ENCODE peak calls at places on chromosome 12, in seven cellular contexts. One of them, this sample, is unnamed.

GRCh38 chr12:106753526-106753925 is 21.0 kb upstream of the RIC8B start:
- DNase-seq in T-helper 22 cell: peak; percentile 5
- DNase-seq in uterus: no peak
- DNase-seq in left ventricle myocardium inferior: no peak
- DNase-seq in CMK: no peak
- DNase-seq in stimulated activated CD4-positive, alpha-beta T cell treated with anti-CD3 and anti-CD28 coated beads, Interleukin-15, amount 100 ng/mL, for 48 hours: peak; percentile 63
- DNase-seq in left cardiac atrium: no peak
- DNase-seq in this sample: no peak

GRCh38 chr12:87227157-87227556 is 802.0 kb downstream of the C12orf50 start:
- DNase-seq in T-helper 22 cell: no peak
- DNase-seq in uterus: no peak
- DNase-seq in left ventricle myocardium inferior: no peak
- DNase-seq in CMK: no peak
- DNase-seq in stimulated activated CD4-positive, alpha-beta T cell treated with anti-CD3 and anti-CD28 coated beads, Interleukin-15, amount 100 ng/mL, for 48 hours: no peak
- DNase-seq in left cardiac atrium: no peak
- DNase-seq in this sample: no peak

GRCh38 chr12:20646239-20646827 is 48.8 kb upstream of the SLCO1C1 start:
- DNase-seq in T-helper 22 cell: no peak
- DNase-seq in uterus: no peak
- DNase-seq in left ventricle myocardium inferior: no peak
- DNase-seq in CMK: no peak
- DNase-seq in stimulated activated CD4-positive, alpha-beta T cell treated with anti-CD3 and anti-CD28 coated beads, Interleukin-15, amount 100 ng/mL, for 48 hours: no peak
- DNase-seq in left cardiac atrium: no peak
- DNase-seq in this sample: no peak

GRCh38 chr12:106861984-106862894 is 87.8 kb downstream of the RIC8B start:
- DNase-seq in T-helper 22 cell: no peak
- DNase-seq in uterus: no peak
- DNase-seq in left ventricle myocardium inferior: no peak
- DNase-seq in CMK: no peak
- DNase-seq in stimulated activated CD4-positive, alpha-beta T cell treated with anti-CD3 and anti-CD28 coated beads, Interleukin-15, amount 100 ng/mL, for 48 hours: no peak
- DNase-seq in left cardiac atrium: no peak
- DNase-seq in this sample: no peak

GRCh38 chr12:114955414-114956014 is 271.5 kb upstream of the TBX3 start:
- DNase-seq in T-helper 22 cell: no peak
- DNase-seq in uterus: no peak
- DNase-seq in left ventricle myocardium inferior: no peak
- DNase-seq in CMK: no peak
- DNase-seq in stimulated activated CD4-positive, alpha-beta T cell treated with anti-CD3 and anti-CD28 coated beads, Interleukin-15, amount 100 ng/mL, for 48 hours: no peak
- DNase-seq in left cardiac atrium: no peak
- DNase-seq in this sample: no peak

GRCh38 chr12:53193040-53193439 is 12.3 kb upstream of the CSAD start:
- DNase-seq in T-helper 22 cell: no peak
- DNase-seq in uterus: no peak
- DNase-seq in left ventricle myocardium inferior: no peak
- DNase-seq in CMK: no peak
- DNase-seq in stimulated activated CD4-positive, alpha-beta T cell treated with anti-CD3 and anti-CD28 coated beads, Interleukin-15, amount 100 ng/mL, for 48 hours: no peak
- DNase-seq in left cardiac atrium: no peak
- DNase-seq in this sample: no peak

GRCh38 chr12:27015730-27016076 is 1.5 kb upstream of the TM7SF3 start:
- DNase-seq in T-helper 22 cell: no peak
- DNase-seq in uterus: no peak
- DNase-seq in left ventricle myocardium inferior: no peak
- DNase-seq in CMK: no peak
- DNase-seq in stimulated activated CD4-positive, alpha-beta T cell treated with anti-CD3 and anti-CD28 coated beads, Interleukin-15, amount 100 ng/mL, for 48 hours: no peak
- DNase-seq in left cardiac atrium: no peak
- DNase-seq in this sample: no peak

GRCh38 chr12:52926596-52927241 is 21.8 kb upstream of the KRT8 start:
- DNase-seq in T-helper 22 cell: no peak
- DNase-seq in uterus: no peak
- DNase-seq in left ventricle myocardium inferior: no peak
- DNase-seq in CMK: no peak
- DNase-seq in stimulated activated CD4-positive, alpha-beta T cell treated with anti-CD3 and anti-CD28 coated beads, Interleukin-15, amount 100 ng/mL, for 48 hours: no peak
- DNase-seq in left cardiac atrium: no peak
- DNase-seq in this sample: no peak

GRCh38 chr12:31362115-31362758 is 36.3 kb upstream of the SINHCAF start:
- DNase-seq in T-helper 22 cell: no peak
- DNase-seq in uterus: no peak
- DNase-seq in left ventricle myocardium inferior: no peak
- DNase-seq in CMK: peak; percentile 18
- DNase-seq in stimulated activated CD4-positive, alpha-beta T cell treated with anti-CD3 and anti-CD28 coated beads, Interleukin-15, amount 100 ng/mL, for 48 hours: no peak
- DNase-seq in left cardiac atrium: no peak
- DNase-seq in this sample: no peak

GRCh38 chr12:131911251-131911650 is 16.8 kb downstream of the ULK1 start:
- DNase-seq in T-helper 22 cell: no peak
- DNase-seq in uterus: no peak
- DNase-seq in left ventricle myocardium inferior: no peak
- DNase-seq in CMK: no peak
- DNase-seq in stimulated activated CD4-positive, alpha-beta T cell treated with anti-CD3 and anti-CD28 coated beads, Interleukin-15, amount 100 ng/mL, for 48 hours: no peak
- DNase-seq in left cardiac atrium: no peak
- DNase-seq in this sample: no peak

GRCh38 chr12:111589601-111590000 is 9.5 kb downstream of the ATXN2 start:
- DNase-seq in T-helper 22 cell: no peak
- DNase-seq in uterus: no peak
- DNase-seq in left ventricle myocardium inferior: no peak
- DNase-seq in CMK: no peak
- DNase-seq in stimulated activated CD4-positive, alpha-beta T cell treated with anti-CD3 and anti-CD28 coated beads, Interleukin-15, amount 100 ng/mL, for 48 hours: no peak
- DNase-seq in left cardiac atrium: no peak
- DNase-seq in this sample: peak; percentile 28

GRCh38 chr12:5138845-5139244 is 95.2 kb downstream of the KCNA5 start:
- DNase-seq in T-helper 22 cell: no peak
- DNase-seq in uterus: no peak
- DNase-seq in left ventricle myocardium inferior: no peak
- DNase-seq in CMK: no peak
- DNase-seq in stimulated activated CD4-positive, alpha-beta T cell treated with anti-CD3 and anti-CD28 coated beads, Interleukin-15, amount 100 ng/mL, for 48 hours: no peak
- DNase-seq in left cardiac atrium: no peak
- DNase-seq in this sample: no peak

GRCh38 chr12:46217686-46218508 is 50.9 kb downstream of the SLC38A1 start:
- DNase-seq in T-helper 22 cell: peak; percentile 44
- DNase-seq in uterus: no peak
- DNase-seq in left ventricle myocardium inferior: no peak
- DNase-seq in CMK: no peak
- DNase-seq in stimulated activated CD4-positive, alpha-beta T cell treated with anti-CD3 and anti-CD28 coated beads, Interleukin-15, amount 100 ng/mL, for 48 hours: no peak
- DNase-seq in left cardiac atrium: no peak
- DNase-seq in this sample: no peak

GRCh38 chr12:4802841-4803240 is 82.6 kb downstream of the GALNT8 start:
- DNase-seq in T-helper 22 cell: no peak
- DNase-seq in uterus: no peak
- DNase-seq in left ventricle myocardium inferior: no peak
- DNase-seq in CMK: no peak
- DNase-seq in stimulated activated CD4-positive, alpha-beta T cell treated with anti-CD3 and anti-CD28 coated beads, Interleukin-15, amount 100 ng/mL, for 48 hours: no peak
- DNase-seq in left cardiac atrium: no peak
- DNase-seq in this sample: no peak

GRCh38 chr12:105444809-105445102 is 114.3 kb downstream of the C12orf75 start:
- DNase-seq in T-helper 22 cell: no peak
- DNase-seq in uterus: no peak
- DNase-seq in left ventricle myocardium inferior: no peak
- DNase-seq in CMK: no peak
- DNase-seq in stimulated activated CD4-positive, alpha-beta T cell treated with anti-CD3 and anti-CD28 coated beads, Interleukin-15, amount 100 ng/mL, for 48 hours: no peak
- DNase-seq in left cardiac atrium: no peak
- DNase-seq in this sample: no peak

GRCh38 chr12:95060951-95061350 is 12.5 kb downstream of the NR2C1 start:
- DNase-seq in T-helper 22 cell: no peak
- DNase-seq in uterus: no peak
- DNase-seq in left ventricle myocardium inferior: no peak
- DNase-seq in CMK: no peak
- DNase-seq in stimulated activated CD4-positive, alpha-beta T cell treated with anti-CD3 and anti-CD28 coated beads, Interleukin-15, amount 100 ng/mL, for 48 hours: no peak
- DNase-seq in left cardiac atrium: no peak
- DNase-seq in this sample: no peak

GRCh38 chr12:114163766-114164165 is 197.6 kb upstream of the RBM19 start:
- DNase-seq in T-helper 22 cell: no peak
- DNase-seq in uterus: no peak
- DNase-seq in left ventricle myocardium inferior: no peak
- DNase-seq in CMK: no peak
- DNase-seq in stimulated activated CD4-positive, alpha-beta T cell treated with anti-CD3 and anti-CD28 coated beads, Interleukin-15, amount 100 ng/mL, for 48 hours: no peak
- DNase-seq in left cardiac atrium: no peak
- DNase-seq in this sample: no peak

GRCh38 chr12:45299132-45299692 is 83.3 kb downstream of the ANO6 start:
- DNase-seq in T-helper 22 cell: no peak
- DNase-seq in uterus: no peak
- DNase-seq in left ventricle myocardium inferior: no peak
- DNase-seq in CMK: no peak
- DNase-seq in stimulated activated CD4-positive, alpha-beta T cell treated with anti-CD3 and anti-CD28 coated beads, Interleukin-15, amount 100 ng/mL, for 48 hours: no peak
- DNase-seq in left cardiac atrium: no peak
- DNase-seq in this sample: no peak

GRCh38 chr12:94889512-94890210 is 113.8 kb downstream of the NDUFA12 start:
- DNase-seq in T-helper 22 cell: no peak
- DNase-seq in uterus: no peak
- DNase-seq in left ventricle myocardium inferior: no peak
- DNase-seq in CMK: no peak
- DNase-seq in stimulated activated CD4-positive, alpha-beta T cell treated with anti-CD3 and anti-CD28 coated beads, Interleukin-15, amount 100 ng/mL, for 48 hours: no peak
- DNase-seq in left cardiac atrium: no peak
- DNase-seq in this sample: no peak

GRCh38 chr12:87332987-87333761 is 696.0 kb downstream of the C12orf50 start:
- DNase-seq in T-helper 22 cell: no peak
- DNase-seq in uterus: no peak
- DNase-seq in left ventricle myocardium inferior: no peak
- DNase-seq in CMK: no peak
- DNase-seq in stimulated activated CD4-positive, alpha-beta T cell treated with anti-CD3 and anti-CD28 coated beads, Interleukin-15, amount 100 ng/mL, for 48 hours: no peak
- DNase-seq in left cardiac atrium: no peak
- DNase-seq in this sample: no peak

GRCh38 chr12:83016226-83016835 is 329.6 kb downstream of the TMTC2 start:
- DNase-seq in T-helper 22 cell: no peak
- DNase-seq in uterus: peak; percentile 78
- DNase-seq in left ventricle myocardium inferior: no peak
- DNase-seq in CMK: no peak
- DNase-seq in stimulated activated CD4-positive, alpha-beta T cell treated with anti-CD3 and anti-CD28 coated beads, Interleukin-15, amount 100 ng/mL, for 48 hours: no peak
- DNase-seq in left cardiac atrium: peak; percentile 42
- DNase-seq in this sample: no peak

GRCh38 chr12:23238957-23239356 is 614.0 kb downstream of the ETNK1 start:
- DNase-seq in T-helper 22 cell: no peak
- DNase-seq in uterus: no peak
- DNase-seq in left ventricle myocardium inferior: no peak
- DNase-seq in CMK: no peak
- DNase-seq in stimulated activated CD4-positive, alpha-beta T cell treated with anti-CD3 and anti-CD28 coated beads, Interleukin-15, amount 100 ng/mL, for 48 hours: no peak
- DNase-seq in left cardiac atrium: no peak
- DNase-seq in this sample: no peak

This sample was measured in chondrocyte.